ENCODE peak calls at places on chromosomes 12 and 14, in seven cellular contexts. One of them, this sample, is unnamed.

GRCh38 chr14:104743461-104744380 is 9.2 kb upstream of the SIVA1 start:
- DNase-seq in NCI-H1694 treated with DMSO at 0.1 percent for 48 hours: no peak
- DNase-seq in posterior cingulate gyrus: peak
- DNase-seq in mesendoderm: no peak
- DNase-seq in head of caudate nucleus: peak
- DNase-seq in fibroblast of the aortic adventitia: peak
- DNase-seq in SHP77: no peak
- DNase-seq in this sample: peak

GRCh38 chr14:58331111-58331510 is 32.8 kb downstream of the ARID4A start:
- DNase-seq in NCI-H1694 treated with DMSO at 0.1 percent for 48 hours: peak
- DNase-seq in mesendoderm: peak
- DNase-seq in SHP77: peak
- DNase-seq in head of caudate nucleus: peak
- DNase-seq in posterior cingulate gyrus: peak
- DNase-seq in fibroblast of the aortic adventitia: peak
- DNase-seq in this sample: peak

GRCh38 chr12:2183556-2184541 is 131.1 kb downstream of the CACNA1C start:
- DNase-seq in NCI-H1694 treated with DMSO at 0.1 percent for 48 hours: no peak
- DNase-seq in fibroblast of the aortic adventitia: peak
- DNase-seq in posterior cingulate gyrus: no peak
- DNase-seq in mesendoderm: peak
- DNase-seq in head of caudate nucleus: no peak
- DNase-seq in SHP77: no peak
- DNase-seq in this sample: peak

GRCh38 chr14:55610717-55611370 is 30.8 kb downstream of the KTN1 start:
- DNase-seq in SHP77: no peak
- DNase-seq in mesendoderm: no peak
- DNase-seq in NCI-H1694 treated with DMSO at 0.1 percent for 48 hours: no peak
- DNase-seq in posterior cingulate gyrus: no peak
- DNase-seq in head of caudate nucleus: no peak
- DNase-seq in fibroblast of the aortic adventitia: no peak
- DNase-seq in this sample: peak

GRCh38 chr14:29630566-29631160 is 297.0 kb downstream of the PRKD1 start:
- DNase-seq in SHP77: no peak
- DNase-seq in head of caudate nucleus: no peak
- DNase-seq in NCI-H1694 treated with DMSO at 0.1 percent for 48 hours: no peak
- DNase-seq in fibroblast of the aortic adventitia: no peak
- DNase-seq in posterior cingulate gyrus: no peak
- DNase-seq in mesendoderm: no peak
- DNase-seq in this sample: no peak

GRCh38 chr12:97557116-97557515 is 94.5 kb downstream of the RMST start:
- DNase-seq in head of caudate nucleus: no peak
- DNase-seq in posterior cingulate gyrus: no peak
- DNase-seq in SHP77: no peak
- DNase-seq in mesendoderm: no peak
- DNase-seq in fibroblast of the aortic adventitia: no peak
- DNase-seq in NCI-H1694 treated with DMSO at 0.1 percent for 48 hours: no peak
- DNase-seq in this sample: no peak

GRCh38 chr14:63972323-63972932 is 119.6 kb downstream of the SYNE2 start:
- DNase-seq in mesendoderm: no peak
- DNase-seq in head of caudate nucleus: no peak
- DNase-seq in NCI-H1694 treated with DMSO at 0.1 percent for 48 hours: peak
- DNase-seq in SHP77: peak
- DNase-seq in fibroblast of the aortic adventitia: no peak
- DNase-seq in posterior cingulate gyrus: no peak
- DNase-seq in this sample: no peak

GRCh38 chr12:26680724-26681455 is 152.1 kb downstream of the ITPR2 start:
- DNase-seq in posterior cingulate gyrus: no peak
- DNase-seq in SHP77: no peak
- DNase-seq in head of caudate nucleus: no peak
- DNase-seq in NCI-H1694 treated with DMSO at 0.1 percent for 48 hours: no peak
- DNase-seq in mesendoderm: no peak
- DNase-seq in fibroblast of the aortic adventitia: peak
- DNase-seq in this sample: no peak

GRCh38 chr14:59484611-59485174 is 376 bp downstream of the JKAMP start:
- DNase-seq in posterior cingulate gyrus: no peak
- DNase-seq in SHP77: no peak
- DNase-seq in mesendoderm: no peak
- DNase-seq in fibroblast of the aortic adventitia: no peak
- DNase-seq in NCI-H1694 treated with DMSO at 0.1 percent for 48 hours: peak
- DNase-seq in head of caudate nucleus: no peak
- DNase-seq in this sample: no peak

GRCh38 chr12:117090816-117091711 is 8.2 kb downstream of the TESC start:
- DNase-seq in NCI-H1694 treated with DMSO at 0.1 percent for 48 hours: no peak
- DNase-seq in SHP77: no peak
- DNase-seq in fibroblast of the aortic adventitia: no peak
- DNase-seq in posterior cingulate gyrus: no peak
- DNase-seq in head of caudate nucleus: no peak
- DNase-seq in mesendoderm: no peak
- DNase-seq in this sample: no peak

GRCh38 chr14:68079941-68080697 is 260.5 kb downstream of the RAD51B start:
- DNase-seq in NCI-H1694 treated with DMSO at 0.1 percent for 48 hours: no peak
- DNase-seq in posterior cingulate gyrus: no peak
- DNase-seq in fibroblast of the aortic adventitia: no peak
- DNase-seq in head of caudate nucleus: no peak
- DNase-seq in mesendoderm: no peak
- DNase-seq in SHP77: no peak
- DNase-seq in this sample: no peak

GRCh38 chr12:39186744-39187143 is 256.2 kb downstream of the KIF21A start:
- DNase-seq in NCI-H1694 treated with DMSO at 0.1 percent for 48 hours: no peak
- DNase-seq in mesendoderm: no peak
- DNase-seq in fibroblast of the aortic adventitia: no peak
- DNase-seq in head of caudate nucleus: no peak
- DNase-seq in posterior cingulate gyrus: no peak
- DNase-seq in SHP77: no peak
- DNase-seq in this sample: no peak

GRCh38 chr12:11581179-11581755 is 68.2 kb upstream of the ETV6 start:
- DNase-seq in posterior cingulate gyrus: peak
- DNase-seq in mesendoderm: peak
- DNase-seq in fibroblast of the aortic adventitia: peak
- DNase-seq in head of caudate nucleus: peak
- DNase-seq in NCI-H1694 treated with DMSO at 0.1 percent for 48 hours: peak
- DNase-seq in SHP77: peak
- DNase-seq in this sample: no peak

GRCh38 chr14:78697341-78697740 is 527.2 kb downstream of the NRXN3 start:
- DNase-seq in fibroblast of the aortic adventitia: peak
- DNase-seq in SHP77: no peak
- DNase-seq in mesendoderm: peak
- DNase-seq in NCI-H1694 treated with DMSO at 0.1 percent for 48 hours: peak
- DNase-seq in posterior cingulate gyrus: no peak
- DNase-seq in head of caudate nucleus: no peak
- DNase-seq in this sample: no peak

GRCh38 chr12:3838065-3838464 is 35.1 kb downstream of the PARP11 start:
- DNase-seq in fibroblast of the aortic adventitia: no peak
- DNase-seq in mesendoderm: no peak
- DNase-seq in SHP77: no peak
- DNase-seq in posterior cingulate gyrus: no peak
- DNase-seq in head of caudate nucleus: no peak
- DNase-seq in NCI-H1694 treated with DMSO at 0.1 percent for 48 hours: no peak
- DNase-seq in this sample: no peak

GRCh38 chr14:73358187-73358586 is 100.2 kb downstream of the NUMB start:
- DNase-seq in head of caudate nucleus: no peak
- DNase-seq in mesendoderm: no peak
- DNase-seq in NCI-H1694 treated with DMSO at 0.1 percent for 48 hours: no peak
- DNase-seq in SHP77: no peak
- DNase-seq in posterior cingulate gyrus: no peak
- DNase-seq in fibroblast of the aortic adventitia: no peak
- DNase-seq in this sample: no peak

GRCh38 chr14:105420976-105421674 is 1.5 kb downstream of the MTA1 start:
- DNase-seq in SHP77: no peak
- DNase-seq in posterior cingulate gyrus: no peak
- DNase-seq in NCI-H1694 treated with DMSO at 0.1 percent for 48 hours: no peak
- DNase-seq in head of caudate nucleus: no peak
- DNase-seq in mesendoderm: no peak
- DNase-seq in fibroblast of the aortic adventitia: no peak
- DNase-seq in this sample: no peak

GRCh38 chr14:90087433-90087832 is 25.6 kb downstream of the KCNK13 start:
- DNase-seq in mesendoderm: no peak
- DNase-seq in fibroblast of the aortic adventitia: peak
- DNase-seq in SHP77: peak
- DNase-seq in posterior cingulate gyrus: peak
- DNase-seq in head of caudate nucleus: peak
- DNase-seq in NCI-H1694 treated with DMSO at 0.1 percent for 48 hours: no peak
- DNase-seq in this sample: no peak

GRCh38 chr12:124567673-124568373 is 411 bp upstream of the NCOR2 start:
- DNase-seq in NCI-H1694 treated with DMSO at 0.1 percent for 48 hours: peak
- DNase-seq in posterior cingulate gyrus: peak
- DNase-seq in fibroblast of the aortic adventitia: peak
- DNase-seq in SHP77: peak
- DNase-seq in mesendoderm: peak
- DNase-seq in head of caudate nucleus: peak
- DNase-seq in this sample: peak

GRCh38 chr12:60710246-60710645 is 1114.4 kb downstream of the SLC16A7 start:
- DNase-seq in mesendoderm: no peak
- DNase-seq in head of caudate nucleus: no peak
- DNase-seq in fibroblast of the aortic adventitia: no peak
- DNase-seq in SHP77: no peak
- DNase-seq in posterior cingulate gyrus: no peak
- DNase-seq in NCI-H1694 treated with DMSO at 0.1 percent for 48 hours: no peak
- DNase-seq in this sample: no peak

GRCh38 chr12:123062682-123063426 is 82.4 kb downstream of the ARL6IP4 start:
- DNase-seq in mesendoderm: no peak
- DNase-seq in posterior cingulate gyrus: no peak
- DNase-seq in NCI-H1694 treated with DMSO at 0.1 percent for 48 hours: no peak
- DNase-seq in head of caudate nucleus: no peak
- DNase-seq in fibroblast of the aortic adventitia: peak
- DNase-seq in SHP77: no peak
- DNase-seq in this sample: no peak

GRCh38 chr14:94355191-94355794 is 32.2 kb upstream of the SERPINA6 start:
- DNase-seq in head of caudate nucleus: peak
- DNase-seq in NCI-H1694 treated with DMSO at 0.1 percent for 48 hours: peak
- DNase-seq in fibroblast of the aortic adventitia: peak
- DNase-seq in SHP77: no peak
- DNase-seq in posterior cingulate gyrus: peak
- DNase-seq in mesendoderm: peak
- DNase-seq in this sample: peak

GRCh38 chr14:56715938-56716337 is 94.3 kb downstream of the OTX2 start:
- DNase-seq in NCI-H1694 treated with DMSO at 0.1 percent for 48 hours: no peak
- DNase-seq in fibroblast of the aortic adventitia: no peak
- DNase-seq in SHP77: no peak
- DNase-seq in head of caudate nucleus: no peak
- DNase-seq in mesendoderm: no peak
- DNase-seq in posterior cingulate gyrus: no peak
- DNase-seq in this sample: peak

GRCh38 chr14:33534636-33535035 is 416.2 kb downstream of the EGLN3 start:
- DNase-seq in NCI-H1694 treated with DMSO at 0.1 percent for 48 hours: no peak
- DNase-seq in head of caudate nucleus: no peak
- DNase-seq in fibroblast of the aortic adventitia: no peak
- DNase-seq in mesendoderm: no peak
- DNase-seq in posterior cingulate gyrus: no peak
- DNase-seq in SHP77: no peak
- DNase-seq in this sample: no peak

GRCh38 chr12:104480826-104481457 is 24.2 kb downstream of the CHST11 start:
- DNase-seq in mesendoderm: no peak
- DNase-seq in NCI-H1694 treated with DMSO at 0.1 percent for 48 hours: no peak
- DNase-seq in fibroblast of the aortic adventitia: peak
- DNase-seq in head of caudate nucleus: no peak
- DNase-seq in posterior cingulate gyrus: no peak
- DNase-seq in SHP77: no peak
- DNase-seq in this sample: no peak

GRCh38 chr12:121980211-121980891 is 41.3 kb upstream of the BCL7A start:
- DNase-seq in NCI-H1694 treated with DMSO at 0.1 percent for 48 hours: no peak
- DNase-seq in fibroblast of the aortic adventitia: no peak
- DNase-seq in head of caudate nucleus: no peak
- DNase-seq in posterior cingulate gyrus: no peak
- DNase-seq in mesendoderm: no peak
- DNase-seq in SHP77: no peak
- DNase-seq in this sample: no peak

GRCh38 chr14:104692261-104692938 is 3.0 kb downstream of the INF2 start:
- DNase-seq in mesendoderm: no peak
- DNase-seq in posterior cingulate gyrus: no peak
- DNase-seq in SHP77: no peak
- DNase-seq in NCI-H1694 treated with DMSO at 0.1 percent for 48 hours: no peak
- DNase-seq in head of caudate nucleus: no peak
- DNase-seq in fibroblast of the aortic adventitia: no peak
- DNase-seq in this sample: no peak

GRCh38 chr14:88477513-88478250 is 77.1 kb downstream of the PTPN21 start:
- DNase-seq in NCI-H1694 treated with DMSO at 0.1 percent for 48 hours: no peak
- DNase-seq in posterior cingulate gyrus: no peak
- DNase-seq in mesendoderm: no peak
- DNase-seq in head of caudate nucleus: no peak
- DNase-seq in fibroblast of the aortic adventitia: peak
- DNase-seq in SHP77: no peak
- DNase-seq in this sample: no peak